ENCODE peak calls at places on chromosome 17, in eight cellular contexts. One of them, this sample, is unnamed.

GRCh38 chr17:15463363-15463762 is 4.1 kb downstream of the CDRT4 start:
- DNase-seq in body of pancreas: peak
- DNase-seq in A673: no peak
- DNase-seq in fibroblast of mammary gland: peak
- DNase-seq in adrenal gland: no peak
- DNase-seq in fibroblast of lung: peak
- DNase-seq in lower leg skin: no peak
- DNase-seq in cardiac fibroblast: peak
- DNase-seq in this sample: peak

GRCh38 chr17:4499431-4500187 is 928 bp downstream of the SPNS2 start:
- DNase-seq in body of pancreas: peak
- DNase-seq in A673: peak
- DNase-seq in fibroblast of mammary gland: no peak
- DNase-seq in adrenal gland: no peak
- DNase-seq in fibroblast of lung: no peak
- DNase-seq in lower leg skin: no peak
- DNase-seq in cardiac fibroblast: no peak
- DNase-seq in this sample: no peak

GRCh38 chr17:48752399-48753288 is 24.1 kb upstream of the HOXB13 start:
- DNase-seq in body of pancreas: no peak
- DNase-seq in A673: no peak
- DNase-seq in fibroblast of mammary gland: no peak
- DNase-seq in adrenal gland: no peak
- DNase-seq in fibroblast of lung: no peak
- DNase-seq in lower leg skin: no peak
- DNase-seq in cardiac fibroblast: no peak
- DNase-seq in this sample: no peak

GRCh38 chr17:55587608-55588139 is 76.4 kb upstream of the SMIM36 start:
- DNase-seq in body of pancreas: no peak
- DNase-seq in A673: no peak
- DNase-seq in fibroblast of mammary gland: peak
- DNase-seq in adrenal gland: no peak
- DNase-seq in fibroblast of lung: peak
- DNase-seq in lower leg skin: peak
- DNase-seq in cardiac fibroblast: peak
- DNase-seq in this sample: peak

GRCh38 chr17:17204041-17204591 is 2.0 kb downstream of the PLD6 start:
- DNase-seq in body of pancreas: peak
- DNase-seq in A673: no peak
- DNase-seq in fibroblast of mammary gland: no peak
- DNase-seq in adrenal gland: peak
- DNase-seq in fibroblast of lung: no peak
- DNase-seq in lower leg skin: peak
- DNase-seq in cardiac fibroblast: no peak
- DNase-seq in this sample: no peak

GRCh38 chr17:29728490-29728889 is 105.8 kb upstream of the CORO6 start:
- DNase-seq in body of pancreas: no peak
- DNase-seq in A673: no peak
- DNase-seq in fibroblast of mammary gland: no peak
- DNase-seq in adrenal gland: no peak
- DNase-seq in fibroblast of lung: no peak
- DNase-seq in lower leg skin: no peak
- DNase-seq in cardiac fibroblast: no peak
- DNase-seq in this sample: no peak

GRCh38 chr17:35088911-35089845 is 25.7 kb upstream of the RFFL start:
- DNase-seq in body of pancreas: peak
- DNase-seq in A673: peak
- DNase-seq in fibroblast of mammary gland: peak
- DNase-seq in adrenal gland: peak
- DNase-seq in fibroblast of lung: peak
- DNase-seq in lower leg skin: peak
- DNase-seq in cardiac fibroblast: peak
- DNase-seq in this sample: peak

GRCh38 chr17:19312406-19312805 is 50.1 kb downstream of the B9D1 start:
- DNase-seq in body of pancreas: no peak
- DNase-seq in A673: no peak
- DNase-seq in fibroblast of mammary gland: no peak
- DNase-seq in adrenal gland: no peak
- DNase-seq in fibroblast of lung: no peak
- DNase-seq in lower leg skin: no peak
- DNase-seq in cardiac fibroblast: no peak
- DNase-seq in this sample: no peak

GRCh38 chr17:76138234-76138895 is 2.7 kb downstream of the FOXJ1 start:
- DNase-seq in body of pancreas: peak
- DNase-seq in A673: no peak
- DNase-seq in fibroblast of mammary gland: no peak
- DNase-seq in adrenal gland: no peak
- DNase-seq in fibroblast of lung: no peak
- DNase-seq in lower leg skin: no peak
- DNase-seq in cardiac fibroblast: no peak
- DNase-seq in this sample: no peak

GRCh38 chr17:48002920-48003685 is 32.2 kb downstream of the CDK5RAP3 start:
- DNase-seq in body of pancreas: no peak
- DNase-seq in A673: peak
- DNase-seq in fibroblast of mammary gland: no peak
- DNase-seq in adrenal gland: no peak
- DNase-seq in fibroblast of lung: peak
- DNase-seq in lower leg skin: no peak
- DNase-seq in cardiac fibroblast: no peak
- DNase-seq in this sample: no peak

GRCh38 chr17:77741109-77741508 is 217.4 kb upstream of the TNRC6C start:
- DNase-seq in body of pancreas: no peak
- DNase-seq in A673: peak
- DNase-seq in fibroblast of mammary gland: no peak
- DNase-seq in adrenal gland: no peak
- DNase-seq in fibroblast of lung: no peak
- DNase-seq in lower leg skin: no peak
- DNase-seq in cardiac fibroblast: no peak
- DNase-seq in this sample: no peak

GRCh38 chr17:40526668-40527067 is 25.2 kb upstream of the TNS4 start:
- DNase-seq in body of pancreas: no peak
- DNase-seq in A673: no peak
- DNase-seq in fibroblast of mammary gland: peak
- DNase-seq in adrenal gland: no peak
- DNase-seq in fibroblast of lung: no peak
- DNase-seq in lower leg skin: no peak
- DNase-seq in cardiac fibroblast: peak
- DNase-seq in this sample: no peak

GRCh38 chr17:32689348-32689747 is 187.6 kb downstream of the MYO1D start:
- DNase-seq in body of pancreas: no peak
- DNase-seq in A673: peak
- DNase-seq in fibroblast of mammary gland: no peak
- DNase-seq in adrenal gland: no peak
- DNase-seq in fibroblast of lung: peak
- DNase-seq in lower leg skin: no peak
- DNase-seq in cardiac fibroblast: no peak
- DNase-seq in this sample: no peak

GRCh38 chr17:18258356-18259038 is at the start of gene FLII:
- DNase-seq in body of pancreas: peak
- DNase-seq in A673: peak
- DNase-seq in fibroblast of mammary gland: no peak
- DNase-seq in adrenal gland: peak
- DNase-seq in fibroblast of lung: peak
- DNase-seq in lower leg skin: no peak
- DNase-seq in cardiac fibroblast: peak
- DNase-seq in this sample: peak

GRCh38 chr17:40341808-40342574 is 22.5 kb downstream of the GJD3 start:
- DNase-seq in body of pancreas: peak
- DNase-seq in A673: no peak
- DNase-seq in fibroblast of mammary gland: peak
- DNase-seq in adrenal gland: peak
- DNase-seq in fibroblast of lung: peak
- DNase-seq in lower leg skin: no peak
- DNase-seq in cardiac fibroblast: peak
- DNase-seq in this sample: peak

GRCh38 chr17:75842963-75843576 is 1.1 kb downstream of the UNC13D start:
- DNase-seq in body of pancreas: peak
- DNase-seq in A673: no peak
- DNase-seq in fibroblast of mammary gland: no peak
- DNase-seq in adrenal gland: no peak
- DNase-seq in fibroblast of lung: no peak
- DNase-seq in lower leg skin: no peak
- DNase-seq in cardiac fibroblast: no peak
- DNase-seq in this sample: no peak

DNA sequence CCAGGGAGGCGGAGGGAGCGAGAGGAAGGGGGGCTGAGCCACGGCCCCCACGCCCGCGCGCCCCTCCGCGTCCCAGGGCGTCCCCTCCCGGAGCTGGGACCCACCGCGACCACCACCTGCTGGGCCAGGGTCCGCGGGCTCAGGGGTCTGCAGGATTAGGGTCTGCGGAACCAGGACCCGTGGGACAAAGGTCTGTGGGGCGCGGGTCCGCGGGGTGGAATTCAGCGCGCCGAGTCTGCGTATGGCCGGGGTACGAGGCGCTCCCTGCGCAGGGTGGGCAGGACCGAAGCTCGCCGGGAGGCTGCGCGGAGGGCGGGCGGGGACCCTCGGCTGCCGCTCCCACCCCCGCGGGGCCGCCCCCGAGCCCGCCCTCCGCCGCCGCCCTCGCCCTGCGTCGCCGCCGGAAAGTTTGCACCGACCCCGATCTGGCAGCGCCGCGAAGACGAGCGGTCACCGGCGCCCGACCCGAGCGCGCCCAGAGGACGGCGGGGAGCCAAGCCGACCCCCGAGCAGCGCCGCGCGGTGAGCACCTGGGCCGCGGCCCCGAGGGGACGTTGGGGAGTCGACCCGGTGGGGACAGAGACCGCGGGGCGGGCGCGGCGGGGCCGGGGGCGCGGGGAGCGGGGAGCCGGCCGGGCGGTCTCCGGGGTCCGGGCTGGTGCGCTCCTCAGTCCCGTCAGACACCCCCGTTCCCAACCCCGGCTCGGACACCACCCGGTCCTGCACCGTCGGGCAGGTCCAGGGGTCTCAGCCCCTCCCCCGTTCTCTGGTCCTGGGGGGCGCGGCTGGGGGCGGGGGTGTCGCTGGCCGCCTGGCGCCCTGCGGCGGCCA is at the start of gene GCGR:
- DNase-seq in body of pancreas: no peak
- DNase-seq in A673: no peak
- DNase-seq in fibroblast of mammary gland: no peak
- DNase-seq in adrenal gland: no peak
- DNase-seq in fibroblast of lung: no peak
- DNase-seq in lower leg skin: no peak
- DNase-seq in cardiac fibroblast: no peak
- DNase-seq in this sample: no peak
- H3K4me3 ChIP-seq in body of pancreas: no peak
- H3K4me3 ChIP-seq in A673: peak
- H3K4me3 ChIP-seq in fibroblast of mammary gland: no peak
- H3K4me3 ChIP-seq in adrenal gland: no peak
- H3K4me3 ChIP-seq in fibroblast of lung: no peak
- H3K4me3 ChIP-seq in lower leg skin: no peak
- H3K4me3 ChIP-seq in cardiac fibroblast: no peak
- H3K4me3 ChIP-seq in this sample: no peak

DNA sequence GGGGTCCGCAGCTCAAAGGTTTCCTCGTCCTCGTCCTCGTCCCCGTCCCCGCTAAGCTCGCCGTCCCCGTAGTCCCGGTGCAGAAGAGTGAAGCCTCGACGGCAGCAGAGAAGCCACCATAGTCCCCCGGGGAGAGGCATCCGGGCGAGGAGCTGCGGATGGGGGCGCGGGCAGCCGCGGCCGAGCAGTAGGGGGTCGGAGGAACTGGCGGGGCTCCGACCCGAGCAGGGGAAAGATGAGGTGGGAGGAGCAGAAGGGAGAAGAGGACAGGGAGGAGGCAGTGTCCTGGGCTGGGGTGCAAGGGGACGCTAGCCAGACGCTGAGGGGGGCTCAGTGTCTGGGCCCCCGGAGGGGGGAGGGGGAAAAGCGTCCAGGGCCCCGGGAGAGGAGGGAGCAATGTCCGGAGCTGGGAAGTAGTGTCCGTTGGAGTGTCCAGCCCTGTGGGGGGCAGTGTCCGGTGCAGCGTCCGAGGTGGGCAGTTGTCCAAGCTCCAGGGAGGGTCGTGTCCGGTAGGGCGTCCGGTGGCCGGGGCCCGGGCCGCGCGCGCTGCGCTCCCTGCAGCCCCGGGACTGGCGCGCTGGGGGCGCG is at the start of gene PLEKHH3:
- DNase-seq in body of pancreas: no peak
- DNase-seq in A673: peak
- DNase-seq in fibroblast of mammary gland: no peak
- DNase-seq in adrenal gland: no peak
- DNase-seq in fibroblast of lung: peak
- DNase-seq in lower leg skin: no peak
- DNase-seq in cardiac fibroblast: no peak
- DNase-seq in this sample: no peak
- TF ChIP-seq CTCF in body of pancreas: peak
- TF ChIP-seq CTCF in A673: no peak
- TF ChIP-seq CTCF in fibroblast of mammary gland: no peak
- TF ChIP-seq CTCF in adrenal gland: peak
- TF ChIP-seq CTCF in fibroblast of lung: peak
- TF ChIP-seq CTCF in lower leg skin: no peak
- TF ChIP-seq CTCF in cardiac fibroblast: peak
- TF ChIP-seq CTCF in this sample: peak

GRCh38 chr17:8581002-8581658 is 49.4 kb downstream of the MYH10 start:
- DNase-seq in body of pancreas: no peak
- DNase-seq in A673: no peak
- DNase-seq in fibroblast of mammary gland: no peak
- DNase-seq in adrenal gland: no peak
- DNase-seq in fibroblast of lung: peak
- DNase-seq in lower leg skin: no peak
- DNase-seq in cardiac fibroblast: no peak
- DNase-seq in this sample: no peak

GRCh38 chr17:8572767-8573166 is 57.8 kb downstream of the MYH10 start:
- DNase-seq in body of pancreas: no peak
- DNase-seq in A673: no peak
- DNase-seq in fibroblast of mammary gland: peak
- DNase-seq in adrenal gland: no peak
- DNase-seq in fibroblast of lung: no peak
- DNase-seq in lower leg skin: no peak
- DNase-seq in cardiac fibroblast: peak
- DNase-seq in this sample: peak

GRCh38 chr17:8574687-8575086 is 55.8 kb downstream of the MYH10 start:
- DNase-seq in body of pancreas: no peak
- DNase-seq in A673: no peak
- DNase-seq in fibroblast of mammary gland: peak
- DNase-seq in adrenal gland: no peak
- DNase-seq in fibroblast of lung: peak
- DNase-seq in lower leg skin: no peak
- DNase-seq in cardiac fibroblast: peak
- DNase-seq in this sample: peak

GRCh38 chr17:8576895-8577294 is 53.6 kb downstream of the MYH10 start:
- DNase-seq in body of pancreas: no peak
- DNase-seq in A673: no peak
- DNase-seq in fibroblast of mammary gland: no peak
- DNase-seq in adrenal gland: no peak
- DNase-seq in fibroblast of lung: no peak
- DNase-seq in lower leg skin: no peak
- DNase-seq in cardiac fibroblast: no peak
- DNase-seq in this sample: no peak

GRCh38 chr17:8577868-8578267 is 52.7 kb downstream of the MYH10 start:
- DNase-seq in body of pancreas: no peak
- DNase-seq in A673: no peak
- DNase-seq in fibroblast of mammary gland: no peak
- DNase-seq in adrenal gland: no peak
- DNase-seq in fibroblast of lung: no peak
- DNase-seq in lower leg skin: no peak
- DNase-seq in cardiac fibroblast: no peak
- DNase-seq in this sample: no peak
- H3K4me3 ChIP-seq in body of pancreas: no peak
- H3K4me3 ChIP-seq in A673: no peak
- H3K4me3 ChIP-seq in fibroblast of mammary gland: no peak
- H3K4me3 ChIP-seq in adrenal gland: no peak
- H3K4me3 ChIP-seq in fibroblast of lung: no peak
- H3K4me3 ChIP-seq in lower leg skin: no peak
- H3K4me3 ChIP-seq in cardiac fibroblast: no peak
- H3K4me3 ChIP-seq in this sample: no peak

GRCh38 chr17:44795421-44795820 is 34.7 kb downstream of the GJC1 start:
- DNase-seq in body of pancreas: no peak
- DNase-seq in A673: no peak
- DNase-seq in fibroblast of mammary gland: no peak
- DNase-seq in adrenal gland: no peak
- DNase-seq in fibroblast of lung: no peak
- DNase-seq in lower leg skin: no peak
- DNase-seq in cardiac fibroblast: no peak
- DNase-seq in this sample: no peak
- TF ChIP-seq CTCF in body of pancreas: no peak
- TF ChIP-seq CTCF in A673: no peak
- TF ChIP-seq CTCF in fibroblast of mammary gland: no peak
- TF ChIP-seq CTCF in adrenal gland: no peak
- TF ChIP-seq CTCF in fibroblast of lung: no peak
- TF ChIP-seq CTCF in lower leg skin: no peak
- TF ChIP-seq CTCF in cardiac fibroblast: no peak
- TF ChIP-seq CTCF in this sample: no peak